ENCODE peak calls at places on chromosome 7, in six cellular contexts. H is stimulated activated CD8-positive, alpha-beta memory T cell treated with anti-CD3 and anti-CD28 coated beads, Interleukin-2, amount 100 ng/mL, for 1 hour; D is fibroblast of pulmonary artery; M is HT-29; W is hepatocyte; Z is glutamatergic neuron. Y is an unnamed sample.

GRCh38 chr7:19932549-19933249 is 159.3 kb upstream of the TMEM196 start:
- DNase-seq in Z (no peak), H (no peak), M (no peak), W (no peak), D (no peak), Y (no peak)

GRCh38 chr7:101947899-101948298 is 130.5 kb downstream of the CUX1 start:
- DNase-seq in M (no peak), D (peak; percentile 44), W (peak; percentile 31), Z (no peak), H (no peak), Y (no peak)

GRCh38 chr7:1058821-1059199 is 14.5 kb downstream of the GPR146 start:
- DNase-seq in D (no peak), H (no peak), Z (no peak), M (no peak), W (no peak), Y (no peak)

GRCh38 chr7:15015545-15016314 is 113.2 kb upstream of the DGKB start:
- DNase-seq in Z (no peak), M (peak; percentile 90), W (peak; percentile 91), H (no peak), D (peak; percentile 85), Y (no peak)

GRCh38 chr7:117020605-117021002 is 67.3 kb downstream of the ST7 start:
- DNase-seq in M (no peak), Z (no peak), H (no peak), W (no peak), D (no peak), Y (no peak)

GRCh38 chr7:70779321-70779720 is 352.6 kb upstream of the GALNT17 start:
- DNase-seq in Z (no peak), W (no peak), D (no peak), M (no peak), H (no peak), Y (no peak)

GRCh38 chr7:77940647-77941046 is 142.1 kb downstream of the PHTF2 start:
- DNase-seq in M (peak; percentile 68), H (no peak), D (peak; percentile 65), Z (no peak), W (peak; percentile 50), Y (no peak)

GRCh38 chr7:130476287-130477001 is 15.4 kb upstream of the MEST start:
- DNase-seq in Z (no peak), H (no peak), M (no peak), W (no peak), D (no peak), Y (no peak)

GRCh38 chr7:108630002-108630401 is 60.3 kb downstream of the DNAJB9 start:
- DNase-seq in W (peak; percentile 45), M (no peak), D (peak; percentile 60), H (no peak), Z (no peak), Y (no peak)

GRCh38 chr7:1555046-1555812 is 776 bp downstream of the TMEM184A start:
- DNase-seq in D (peak; percentile 82), H (no peak), Z (peak; percentile 85), W (peak; percentile 93), M (peak; percentile 97), Y (no peak)

GRCh38 chr7:38374507-38374906 is 101.1 kb upstream of the TARP start:
- DNase-seq in Z (peak; percentile 31), D (peak; percentile 63), M (peak; percentile 33), H (peak; percentile 50), W (peak; percentile 64), Y (no peak)

GRCh38 chr7:514651-515598 is 4.7 kb downstream of the PDGFA start:
- DNase-seq in D (no peak), M (no peak), Z (no peak), W (no peak), H (no peak), Y (no peak)

GRCh38 chr7:48427671-48428070 is 256.4 kb downstream of the ABCA13 start:
- DNase-seq in W (no peak), H (no peak), M (no peak), Z (no peak), D (no peak), Y (no peak)

GRCh38 chr7:142808802-142809583 is 38.2 kb downstream of the PRSS2 start:
- DNase-seq in W (no peak), M (peak; percentile 88), H (peak; percentile 87), D (no peak), Z (no peak), Y (no peak)

GRCh38 chr7:27184342-27185012 is 555 bp downstream of the HOXA11 start:
- DNase-seq in Z (peak; percentile 38), M (peak; percentile 80), H (no peak), D (peak; percentile 13), W (no peak), Y (no peak)

GRCh38 chr7:151773795-151774194 is 103.1 kb downstream of the PRKAG2 start:
- DNase-seq in M (no peak), W (no peak), H (no peak), D (no peak), Z (no peak), Y (no peak)

GRCh38 chr7:151704969-151705743 is 171.8 kb downstream of the PRKAG2 start:
- DNase-seq in D (no peak), W (no peak), Z (peak; percentile 46), M (no peak), H (no peak), Y (no peak)

GRCh38 chr7:143882611-143883078 is 19.3 kb downstream of the TCAF1 start:
- DNase-seq in W (peak; percentile 87), D (peak; percentile 69), H (no peak), Z (peak; percentile 90), M (no peak), Y (no peak)

GRCh38 chr7:88278881-88279280 is 27.8 kb downstream of the STEAP4 start:
- DNase-seq in W (no peak), Z (no peak), M (no peak), H (no peak), D (peak; percentile 59), Y (no peak)

GRCh38 chr7:150973571-150974451 is 4.3 kb downstream of the KCNH2 start:
- DNase-seq in H (no peak), W (no peak), Z (peak; percentile 12), D (no peak), M (peak; percentile 54), Y (no peak)

GRCh38 chr7:36303202-36304098 is 86.2 kb upstream of the ANLN start:
- DNase-seq in Z (no peak), W (peak; percentile 85), H (no peak), M (peak; percentile 51), D (peak; percentile 94), Y (no peak)